ENCODE peak calls at places on chromosomes 16 and 17, in seven cellular contexts. One of them, this sample, is unnamed. For H3K4me1, the result is how much of the 10 kb centered on the place peaks cover.

GRCh38 chr17:82267575-82268379 is 5.7 kb downstream of the CSNK1D start:
- DNase-seq in GM23248: peak
- DNase-seq in HCT116: no peak
- DNase-seq in stomach: peak
- DNase-seq in CD4-positive, CD25-positive, alpha-beta regulatory T cell: no peak
- DNase-seq in BE2C: peak
- DNase-seq in testis: peak
- DNase-seq in this sample: peak

GRCh38 chr16:51763072-51763658 is 612.1 kb upstream of the SALL1 start:
- DNase-seq in testis: no peak
- DNase-seq in CD4-positive, CD25-positive, alpha-beta regulatory T cell: no peak
- DNase-seq in GM23248: no peak
- DNase-seq in BE2C: no peak
- DNase-seq in HCT116: no peak
- DNase-seq in stomach: no peak
- DNase-seq in this sample: no peak

GRCh38 chr16:57699899-57700298 is 5.3 kb downstream of the DRC7 start:
- DNase-seq in BE2C: no peak
- DNase-seq in testis: no peak
- DNase-seq in HCT116: no peak
- DNase-seq in CD4-positive, CD25-positive, alpha-beta regulatory T cell: no peak
- DNase-seq in stomach: peak
- DNase-seq in GM23248: no peak
- DNase-seq in this sample: no peak

GRCh38 chr17:27984816-27985215 is 57.7 kb upstream of the NLK start:
- DNase-seq in GM23248: no peak
- DNase-seq in HCT116: no peak
- DNase-seq in BE2C: no peak
- DNase-seq in stomach: no peak
- DNase-seq in testis: no peak
- DNase-seq in CD4-positive, CD25-positive, alpha-beta regulatory T cell: no peak
- DNase-seq in this sample: no peak

GRCh38 chr16:50677351-50677750 is 3.8 kb downstream of the SNX20 start:
- DNase-seq in HCT116: no peak
- DNase-seq in CD4-positive, CD25-positive, alpha-beta regulatory T cell: no peak
- DNase-seq in BE2C: no peak
- DNase-seq in testis: no peak
- DNase-seq in GM23248: no peak
- DNase-seq in stomach: no peak
- DNase-seq in this sample: no peak

GRCh38 chr17:57211543-57211942 is 44.8 kb upstream of the MSI2 start:
- DNase-seq in stomach: no peak
- DNase-seq in testis: no peak
- DNase-seq in HCT116: no peak
- DNase-seq in CD4-positive, CD25-positive, alpha-beta regulatory T cell: no peak
- DNase-seq in BE2C: no peak
- DNase-seq in GM23248: peak
- DNase-seq in this sample: peak

GRCh38 chr17:38881600-38882191 is 11.8 kb downstream of the LASP1 start:
- DNase-seq in GM23248: peak
- DNase-seq in HCT116: no peak
- DNase-seq in stomach: peak
- DNase-seq in CD4-positive, CD25-positive, alpha-beta regulatory T cell: no peak
- DNase-seq in testis: peak
- DNase-seq in BE2C: peak
- DNase-seq in this sample: peak

GRCh38 chr17:34420254-34420766 is 57.3 kb upstream of the CCL1 start:
- DNase-seq in testis: peak
- DNase-seq in BE2C: peak
- DNase-seq in HCT116: peak
- DNase-seq in CD4-positive, CD25-positive, alpha-beta regulatory T cell: peak
- DNase-seq in GM23248: peak
- DNase-seq in stomach: peak
- DNase-seq in this sample: peak

GRCh38 chr17:34776454-34776853 is 184.8 kb downstream of the CCT6B start:
- DNase-seq in testis: no peak
- DNase-seq in CD4-positive, CD25-positive, alpha-beta regulatory T cell: no peak
- DNase-seq in stomach: no peak
- DNase-seq in BE2C: no peak
- DNase-seq in HCT116: no peak
- DNase-seq in GM23248: no peak
- DNase-seq in this sample: no peak

GRCh38 chr17:6551356-6551755 is 5.0 kb downstream of the PITPNM3 start:
- DNase-seq in GM23248: no peak
- DNase-seq in CD4-positive, CD25-positive, alpha-beta regulatory T cell: no peak
- DNase-seq in BE2C: no peak
- DNase-seq in HCT116: no peak
- DNase-seq in stomach: no peak
- DNase-seq in testis: no peak
- DNase-seq in this sample: no peak

GRCh38 chr17:11618861-11619566 is 20.7 kb downstream of the DNAH9 start:
- DNase-seq in stomach: peak
- DNase-seq in GM23248: no peak
- DNase-seq in CD4-positive, CD25-positive, alpha-beta regulatory T cell: no peak
- DNase-seq in HCT116: no peak
- DNase-seq in testis: peak
- DNase-seq in BE2C: no peak
- DNase-seq in this sample: no peak

GRCh38 chr16:54244061-54244886 is 42.3 kb downstream of the IRX3 start:
- DNase-seq in BE2C: no peak
- DNase-seq in testis: no peak
- DNase-seq in GM23248: no peak
- DNase-seq in stomach: no peak
- DNase-seq in HCT116: no peak
- DNase-seq in CD4-positive, CD25-positive, alpha-beta regulatory T cell: no peak
- DNase-seq in this sample: no peak

GRCh38 chr17:73262676-73263642 is 1.3 kb upstream of the CPSF4L start:
- DNase-seq in CD4-positive, CD25-positive, alpha-beta regulatory T cell: no peak
- DNase-seq in GM23248: no peak
- DNase-seq in testis: no peak
- DNase-seq in BE2C: no peak
- DNase-seq in HCT116: no peak
- DNase-seq in stomach: no peak
- DNase-seq in this sample: no peak

GRCh38 chr16:6016530-6017184 is 919.1 kb upstream of the EEF2KMT start:
- DNase-seq in BE2C: no peak
- DNase-seq in CD4-positive, CD25-positive, alpha-beta regulatory T cell: no peak
- DNase-seq in testis: no peak
- DNase-seq in HCT116: no peak
- DNase-seq in stomach: no peak
- DNase-seq in GM23248: peak
- DNase-seq in this sample: peak

GRCh38 chr17:67528751-67529436 is 151.8 kb downstream of the PITPNC1 start:
- DNase-seq in HCT116: peak
- DNase-seq in testis: peak
- DNase-seq in CD4-positive, CD25-positive, alpha-beta regulatory T cell: no peak
- DNase-seq in GM23248: peak
- DNase-seq in stomach: peak
- DNase-seq in BE2C: peak
- DNase-seq in this sample: peak

GRCh38 chr17:48542114-48542955 is 2.6 kb downstream of the HOXB2 start:
- DNase-seq in HCT116: no peak
- DNase-seq in testis: peak
- DNase-seq in CD4-positive, CD25-positive, alpha-beta regulatory T cell: no peak
- DNase-seq in BE2C: no peak
- DNase-seq in stomach: no peak
- DNase-seq in GM23248: peak
- DNase-seq in this sample: no peak

GRCh38 chr17:80937501-80938356 is 53.9 kb upstream of the CHMP6 start:
- DNase-seq in BE2C: no peak
- DNase-seq in stomach: no peak
- DNase-seq in HCT116: no peak
- DNase-seq in CD4-positive, CD25-positive, alpha-beta regulatory T cell: no peak
- DNase-seq in testis: no peak
- DNase-seq in GM23248: no peak
- DNase-seq in this sample: no peak

GRCh38 chr17:77834170-77835115 is 124.1 kb upstream of the TNRC6C start:
- DNase-seq in BE2C: peak
- DNase-seq in HCT116: peak
- DNase-seq in CD4-positive, CD25-positive, alpha-beta regulatory T cell: no peak
- DNase-seq in stomach: peak
- DNase-seq in testis: peak
- DNase-seq in GM23248: peak
- DNase-seq in this sample: peak

GRCh38 chr16:48905632-48906031 is 295.7 kb upstream of the N4BP1 start:
- DNase-seq in stomach: no peak
- DNase-seq in HCT116: no peak
- DNase-seq in BE2C: no peak
- DNase-seq in CD4-positive, CD25-positive, alpha-beta regulatory T cell: no peak
- DNase-seq in testis: no peak
- DNase-seq in GM23248: no peak
- DNase-seq in this sample: no peak

DNA sequence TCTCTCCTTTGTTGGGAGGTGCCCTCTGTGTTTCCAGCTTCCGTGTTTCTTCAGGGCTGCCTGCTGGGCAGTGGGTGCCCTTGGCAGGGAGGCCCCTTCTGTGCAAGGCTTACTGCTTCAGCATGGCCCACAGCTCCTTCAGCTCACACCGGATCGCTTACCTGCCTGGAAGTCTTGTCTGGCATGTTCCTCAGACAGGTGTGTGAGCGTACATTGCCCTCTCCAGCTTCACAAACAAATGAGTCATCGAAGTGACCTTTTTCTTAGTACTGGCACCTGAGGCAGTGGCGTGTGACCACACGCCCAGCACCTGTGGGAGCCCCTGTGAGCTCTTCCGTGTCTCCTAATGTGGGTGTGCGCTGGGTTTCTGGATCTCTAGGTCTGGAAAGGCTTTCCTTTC is 3.5 kb downstream of the RAB40C start:
- DNase-seq in GM23248: no peak
- DNase-seq in CD4-positive, CD25-positive, alpha-beta regulatory T cell: no peak
- DNase-seq in BE2C: no peak
- DNase-seq in HCT116: no peak
- DNase-seq in testis: no peak
- DNase-seq in stomach: peak
- DNase-seq in this sample: no peak
- H3K4me1 ChIP-seq in GM23248: under half
- H3K4me1 ChIP-seq in CD4-positive, CD25-positive, alpha-beta regulatory T cell: under half
- H3K4me1 ChIP-seq in BE2C: under half
- H3K4me1 ChIP-seq in HCT116: under half
- H3K4me1 ChIP-seq in testis: under half
- H3K4me1 ChIP-seq in stomach: under half
- H3K4me1 ChIP-seq in this sample: under half

GRCh38 chr17:75390982-75391381 is 14.5 kb downstream of the GRB2 start:
- DNase-seq in CD4-positive, CD25-positive, alpha-beta regulatory T cell: no peak
- DNase-seq in HCT116: no peak
- DNase-seq in GM23248: peak
- DNase-seq in testis: no peak
- DNase-seq in BE2C: no peak
- DNase-seq in stomach: no peak
- DNase-seq in this sample: peak

GRCh38 chr17:75384751-75385150 is 20.7 kb downstream of the GRB2 start:
- DNase-seq in GM23248: no peak
- DNase-seq in BE2C: no peak
- DNase-seq in HCT116: no peak
- DNase-seq in CD4-positive, CD25-positive, alpha-beta regulatory T cell: no peak
- DNase-seq in stomach: no peak
- DNase-seq in testis: no peak
- DNase-seq in this sample: no peak

GRCh38 chr17:75392559-75392958 is 12.9 kb downstream of the GRB2 start:
- DNase-seq in testis: no peak
- DNase-seq in CD4-positive, CD25-positive, alpha-beta regulatory T cell: no peak
- DNase-seq in BE2C: no peak
- DNase-seq in GM23248: no peak
- DNase-seq in HCT116: no peak
- DNase-seq in stomach: no peak
- DNase-seq in this sample: no peak

GRCh38 chr17:75386430-75386829 is 19.0 kb downstream of the GRB2 start:
- DNase-seq in BE2C: no peak
- DNase-seq in CD4-positive, CD25-positive, alpha-beta regulatory T cell: no peak
- DNase-seq in stomach: no peak
- DNase-seq in testis: no peak
- DNase-seq in HCT116: no peak
- DNase-seq in GM23248: no peak
- DNase-seq in this sample: no peak

GRCh38 chr17:75388476-75389030 is 16.9 kb downstream of the GRB2 start:
- DNase-seq in BE2C: no peak
- DNase-seq in CD4-positive, CD25-positive, alpha-beta regulatory T cell: no peak
- DNase-seq in GM23248: no peak
- DNase-seq in testis: no peak
- DNase-seq in HCT116: no peak
- DNase-seq in stomach: no peak
- DNase-seq in this sample: no peak
- H3K4me3 ChIP-seq in BE2C: no peak
- H3K4me3 ChIP-seq in CD4-positive, CD25-positive, alpha-beta regulatory T cell: no peak
- H3K4me3 ChIP-seq in GM23248: no peak
- H3K4me3 ChIP-seq in testis: no peak
- H3K4me3 ChIP-seq in HCT116: no peak
- H3K4me3 ChIP-seq in stomach: no peak
- H3K4me3 ChIP-seq in this sample: no peak

DNA sequence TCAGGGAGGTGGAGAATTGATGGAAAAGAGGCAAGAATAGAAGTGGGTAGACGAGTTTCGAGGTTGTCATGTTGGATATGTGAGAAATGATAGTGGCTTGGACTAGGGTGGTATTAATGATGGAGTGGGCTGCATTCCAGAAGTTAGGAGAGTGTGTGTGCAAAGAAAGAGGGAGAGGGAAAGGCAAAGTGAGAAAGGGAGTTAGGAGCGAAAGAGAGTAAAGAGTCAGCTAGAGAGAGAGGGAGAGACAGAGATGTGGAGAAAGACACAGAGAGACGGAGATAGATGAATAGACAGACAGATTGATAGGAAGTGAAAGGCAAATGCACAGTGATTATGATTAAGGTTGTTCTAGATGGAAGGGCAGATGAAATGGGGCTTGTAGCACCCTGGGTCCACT is 5.4 kb upstream of the GPR139 start:
- DNase-seq in GM23248: no peak
- DNase-seq in BE2C: no peak
- DNase-seq in HCT116: no peak
- DNase-seq in stomach: no peak
- DNase-seq in testis: no peak
- DNase-seq in CD4-positive, CD25-positive, alpha-beta regulatory T cell: no peak
- DNase-seq in this sample: no peak
- H3K4me1 ChIP-seq in GM23248: under half
- H3K4me1 ChIP-seq in BE2C: under half
- H3K4me1 ChIP-seq in HCT116: under half
- H3K4me1 ChIP-seq in stomach: under half
- H3K4me1 ChIP-seq in testis: under half
- H3K4me1 ChIP-seq in CD4-positive, CD25-positive, alpha-beta regulatory T cell: under half
- H3K4me1 ChIP-seq in this sample: under half

DNA sequence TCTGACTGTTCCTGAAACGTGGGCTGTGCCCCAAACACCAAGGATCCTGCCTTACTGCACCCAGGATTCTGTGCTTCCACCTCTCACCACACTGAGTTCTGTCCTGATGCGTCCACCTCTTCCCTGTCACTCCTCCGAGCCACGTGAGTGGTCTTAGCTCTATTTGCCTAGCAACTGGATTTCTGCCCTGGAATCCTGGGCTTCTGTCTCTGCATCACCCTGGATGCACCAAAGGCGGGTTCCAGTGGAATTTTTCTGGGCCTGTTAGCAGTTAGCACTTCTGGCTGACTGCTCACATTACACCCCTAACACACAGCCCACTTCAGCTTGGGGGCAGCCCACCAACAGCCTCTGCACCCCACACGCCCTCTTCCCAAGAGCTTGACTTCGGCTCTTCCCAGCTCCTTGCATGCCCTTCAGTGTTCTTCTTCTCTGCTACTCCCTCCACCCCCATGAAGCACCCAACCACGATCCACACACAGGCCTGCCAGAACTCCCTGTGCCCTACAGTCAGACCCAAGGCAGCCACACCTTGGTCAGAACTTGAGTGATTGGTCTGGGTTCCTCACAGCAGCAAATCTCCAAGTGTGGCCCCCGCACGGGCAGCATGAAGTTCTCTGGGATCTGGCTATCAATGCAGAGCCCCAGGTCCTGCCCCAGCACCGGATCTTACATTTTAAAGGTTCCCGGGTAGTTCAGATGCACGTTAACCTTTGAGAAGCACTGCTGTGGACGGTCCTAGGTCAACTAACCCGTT is 129.8 kb upstream of the RCVRN start:
- DNase-seq in BE2C: no peak
- DNase-seq in CD4-positive, CD25-positive, alpha-beta regulatory T cell: no peak
- DNase-seq in GM23248: no peak
- DNase-seq in testis: peak
- DNase-seq in stomach: no peak
- DNase-seq in HCT116: no peak
- DNase-seq in this sample: no peak
- H3K4me3 ChIP-seq in BE2C: no peak
- H3K4me3 ChIP-seq in CD4-positive, CD25-positive, alpha-beta regulatory T cell: no peak
- H3K4me3 ChIP-seq in GM23248: no peak
- H3K4me3 ChIP-seq in testis: peak
- H3K4me3 ChIP-seq in stomach: peak
- H3K4me3 ChIP-seq in HCT116: no peak
- H3K4me3 ChIP-seq in this sample: no peak

This sample was measured in astrocyte.